ENCODE peak calls at places on chromosomes 3 and 15, in ten cellular contexts. E is fibroblast of pulmonary artery; P is endothelial cell; N is AG10803; Y is iPS DF 6.9; M is stimulated activated CD8-positive, alpha-beta memory T cell treated with anti-CD3 and anti-CD28 coated beads, Interleukin-15, amount 100 ng/mL, for 1 hour; D is AG20443; R is stomach; H is HEK293T; J is activated CD8-positive, alpha-beta memory T cell treated with anti-CD3 and anti-CD28 coated beads, Interleukin-2, amount 10 ng/mL, durations not matched to agents 7 days and 5 days. V is an unnamed sample.

GRCh38 chr15:52783929-52784798 is 6.0 kb downstream of the ONECUT1 start:
- DNase-seq in N (no peak), D (no peak), R (no peak), M (no peak), P (peak), J (no peak), Y (no peak), E (no peak), H (no peak), V (peak)

GRCh38 chr3:73143821-73144237 is 82.4 kb downstream of the EBLN2 start:
- DNase-seq in M (no peak), Y (no peak), R (no peak), H (peak), J (no peak), D (peak), N (peak), E (no peak), P (no peak), V (no peak)

GRCh38 chr15:82992436-82992835 is 6.4 kb downstream of the RAMAC start:
- DNase-seq in H (no peak), J (no peak), P (no peak), R (no peak), Y (no peak), N (no peak), D (no peak), M (no peak), E (no peak), V (no peak)

GRCh38 chr15:47513496-47513895 is 203.8 kb upstream of the SEMA6D start:
- DNase-seq in Y (no peak), H (no peak), R (no peak), J (no peak), E (no peak), D (no peak), N (no peak), P (no peak), M (no peak), V (no peak)

GRCh38 chr3:194714122-194714425 is 28.4 kb downstream of the FAM43A start:
- DNase-seq in M (no peak), N (no peak), H (no peak), P (no peak), E (no peak), Y (no peak), R (no peak), J (no peak), D (no peak), V (no peak)

GRCh38 chr3:123147754-123148535 is 53.8 kb upstream of the SEC22A start:
- DNase-seq in D (no peak), J (no peak), P (no peak), E (no peak), R (no peak), H (no peak), M (no peak), N (no peak), Y (no peak), V (peak)

GRCh38 chr3:129795596-129795995 is 97.9 kb downstream of the TMCC1 start:
- DNase-seq in D (no peak), H (no peak), N (peak), R (no peak), J (no peak), M (no peak), P (no peak), E (peak), Y (no peak), V (no peak)

GRCh38 chr3:120625199-120625598 is 29.1 kb downstream of the NDUFB4 start:
- DNase-seq in H (no peak), D (no peak), N (peak), M (no peak), Y (no peak), E (no peak), P (no peak), R (no peak), J (no peak), V (peak)

GRCh38 chr15:99536422-99537033 is 29.3 kb upstream of the MEF2A start:
- DNase-seq in E (peak), P (no peak), M (no peak), D (peak), R (no peak), H (no peak), N (peak), Y (no peak), J (no peak), V (no peak)

GRCh38 chr3:119681279-119681678 is 4.1 kb upstream of the COX17 start:
- DNase-seq in R (no peak), N (peak), J (no peak), H (no peak), P (no peak), Y (no peak), D (peak), M (no peak), E (peak), V (peak)

GRCh38 chr15:78461171-78461881 is 23.3 kb downstream of the IREB2 start:
- DNase-seq in M (no peak), E (peak), Y (no peak), J (no peak), H (no peak), P (no peak), R (no peak), D (no peak), N (peak), V (no peak)

GRCh38 chr15:48395532-48396011 is 64.3 kb downstream of the DUT start:
- DNase-seq in P (no peak), J (no peak), R (no peak), M (no peak), N (peak), E (peak), Y (no peak), D (peak), H (no peak), V (no peak)

GRCh38 chr15:75201609-75202250 is at the start of gene C15orf39:
- DNase-seq in Y (no peak), P (peak), N (peak), H (peak), E (peak), J (peak), D (peak), M (peak), R (peak), V (peak)

GRCh38 chr3:141370065-141370533 is 1.8 kb downstream of the ZBTB38 start:
- DNase-seq in J (peak), H (peak), D (peak), N (peak), E (peak), R (peak), P (peak), M (peak), Y (peak), V (peak)

GRCh38 chr3:50068134-50068533 is 20.6 kb upstream of the RBM5 start:
- DNase-seq in D (no peak), N (peak), Y (no peak), M (no peak), E (no peak), H (no peak), R (no peak), J (no peak), P (no peak), V (no peak)

GRCh38 chr3:101780661-101781060 is 1.6 kb downstream of the NXPE3 start:
- DNase-seq in M (no peak), Y (no peak), D (peak), H (peak), E (peak), J (no peak), P (no peak), N (peak), R (no peak), V (no peak)

GRCh38 chr3:129230311-129231019 is 18.9 kb upstream of the COPG1 start:
- DNase-seq in D (peak), J (peak), N (peak), H (no peak), R (no peak), M (no peak), E (peak), P (no peak), Y (no peak), V (no peak)

GRCh38 chr3:16841354-16841753 is 43.4 kb upstream of the PLCL2 start:
- DNase-seq in H (no peak), N (no peak), Y (no peak), P (no peak), M (no peak), J (no peak), D (no peak), R (no peak), E (no peak), V (no peak)

GRCh38 chr15:85749261-85750151 is 45.2 kb downstream of the KLHL25 start:
- DNase-seq in E (no peak), R (peak), P (no peak), M (no peak), H (no peak), D (peak), Y (no peak), N (peak), J (no peak), V (peak)

V was measured in D341Med.